ENCODE peak calls at places on chromosomes 3 and 15, in four cellular contexts. One of them, this sample, is unnamed.

GRCh38 chr3:11610044-11610671 is 33.6 kb downstream of the VGLL4 start:
- DNase-seq in posterior cingulate gyrus: no peak
- DNase-seq in foreskin fibroblast: no peak
- DNase-seq in NCI-H446 treated with DMSO at 0.1 percent for 48 hours: no peak
- DNase-seq in this sample: no peak

GRCh38 chr15:40937762-40938529 is 8.8 kb downstream of the DLL4 start:
- DNase-seq in posterior cingulate gyrus: no peak
- DNase-seq in foreskin fibroblast: no peak
- DNase-seq in NCI-H446 treated with DMSO at 0.1 percent for 48 hours: no peak
- DNase-seq in this sample: no peak

GRCh38 chr15:52257734-52258062 is 37.9 kb downstream of the MYO5C start:
- DNase-seq in posterior cingulate gyrus: no peak
- DNase-seq in foreskin fibroblast: no peak
- DNase-seq in NCI-H446 treated with DMSO at 0.1 percent for 48 hours: no peak
- DNase-seq in this sample: no peak

GRCh38 chr3:13016083-13016725 is 57.0 kb downstream of the IQSEC1 start:
- DNase-seq in posterior cingulate gyrus: no peak
- DNase-seq in foreskin fibroblast: no peak
- DNase-seq in NCI-H446 treated with DMSO at 0.1 percent for 48 hours: no peak
- DNase-seq in this sample: peak

GRCh38 chr3:57756528-57757401 is 656 bp downstream of the SLMAP start:
- DNase-seq in posterior cingulate gyrus: peak
- DNase-seq in foreskin fibroblast: peak
- DNase-seq in NCI-H446 treated with DMSO at 0.1 percent for 48 hours: no peak
- DNase-seq in this sample: peak

GRCh38 chr15:69457304-69458280 is 5.0 kb downstream of the RPLP1 start:
- DNase-seq in posterior cingulate gyrus: no peak
- DNase-seq in foreskin fibroblast: no peak
- DNase-seq in NCI-H446 treated with DMSO at 0.1 percent for 48 hours: no peak
- DNase-seq in this sample: no peak

GRCh38 chr3:42509111-42509510 is 6.7 kb downstream of the VIPR1 start:
- DNase-seq in posterior cingulate gyrus: no peak
- DNase-seq in foreskin fibroblast: no peak
- DNase-seq in NCI-H446 treated with DMSO at 0.1 percent for 48 hours: no peak
- DNase-seq in this sample: no peak

GRCh38 chr15:68200016-68200861 is 4.9 kb downstream of the CALML4 start:
- DNase-seq in posterior cingulate gyrus: no peak
- DNase-seq in foreskin fibroblast: no peak
- DNase-seq in NCI-H446 treated with DMSO at 0.1 percent for 48 hours: no peak
- DNase-seq in this sample: no peak

GRCh38 chr3:193869221-193870201 is 266.4 kb upstream of the HES1 start:
- DNase-seq in posterior cingulate gyrus: no peak
- DNase-seq in foreskin fibroblast: peak
- DNase-seq in NCI-H446 treated with DMSO at 0.1 percent for 48 hours: no peak
- DNase-seq in this sample: no peak

GRCh38 chr3:150414273-150414672 is 6.2 kb downstream of the TSC22D2 start:
- DNase-seq in posterior cingulate gyrus: no peak
- DNase-seq in foreskin fibroblast: peak
- DNase-seq in NCI-H446 treated with DMSO at 0.1 percent for 48 hours: no peak
- DNase-seq in this sample: no peak

GRCh38 chr3:111979689-111980025 is 831 bp downstream of the ABHD10 start:
- DNase-seq in posterior cingulate gyrus: no peak
- DNase-seq in foreskin fibroblast: no peak
- DNase-seq in NCI-H446 treated with DMSO at 0.1 percent for 48 hours: peak
- DNase-seq in this sample: no peak

GRCh38 chr15:48090666-48091065 is 30.1 kb upstream of the SLC24A5 start:
- DNase-seq in posterior cingulate gyrus: no peak
- DNase-seq in foreskin fibroblast: no peak
- DNase-seq in NCI-H446 treated with DMSO at 0.1 percent for 48 hours: no peak
- DNase-seq in this sample: no peak

GRCh38 chr15:48856947-48857346 is 21.0 kb upstream of the EID1 start:
- DNase-seq in posterior cingulate gyrus: no peak
- DNase-seq in foreskin fibroblast: no peak
- DNase-seq in NCI-H446 treated with DMSO at 0.1 percent for 48 hours: no peak
- DNase-seq in this sample: no peak

GRCh38 chr3:47586746-47587145 is 8.1 kb upstream of the CSPG5 start:
- DNase-seq in posterior cingulate gyrus: no peak
- DNase-seq in foreskin fibroblast: no peak
- DNase-seq in NCI-H446 treated with DMSO at 0.1 percent for 48 hours: no peak
- DNase-seq in this sample: no peak

GRCh38 chr15:93141373-93141790 is 52.4 kb upstream of the RGMA start:
- DNase-seq in posterior cingulate gyrus: no peak
- DNase-seq in foreskin fibroblast: no peak
- DNase-seq in NCI-H446 treated with DMSO at 0.1 percent for 48 hours: no peak
- DNase-seq in this sample: no peak

GRCh38 chr3:13414040-13414729 is 5.9 kb downstream of the NUP210 start:
- DNase-seq in posterior cingulate gyrus: no peak
- DNase-seq in foreskin fibroblast: no peak
- DNase-seq in NCI-H446 treated with DMSO at 0.1 percent for 48 hours: no peak
- DNase-seq in this sample: peak

GRCh38 chr3:52123106-52123708 is 31.0 kb downstream of the POC1A start:
- DNase-seq in posterior cingulate gyrus: peak
- DNase-seq in foreskin fibroblast: peak
- DNase-seq in NCI-H446 treated with DMSO at 0.1 percent for 48 hours: no peak
- DNase-seq in this sample: peak

GRCh38 chr3:13002398-13003124 is 70.7 kb downstream of the IQSEC1 start:
- DNase-seq in posterior cingulate gyrus: no peak
- DNase-seq in foreskin fibroblast: no peak
- DNase-seq in NCI-H446 treated with DMSO at 0.1 percent for 48 hours: no peak
- DNase-seq in this sample: no peak

GRCh38 chr3:908839-909238 is 184.0 kb upstream of the CNTN6 start:
- DNase-seq in posterior cingulate gyrus: no peak
- DNase-seq in foreskin fibroblast: no peak
- DNase-seq in NCI-H446 treated with DMSO at 0.1 percent for 48 hours: no peak
- DNase-seq in this sample: no peak

GRCh38 chr15:89395461-89395875 is 60.8 kb upstream of the POLG start:
- DNase-seq in posterior cingulate gyrus: no peak
- DNase-seq in foreskin fibroblast: no peak
- DNase-seq in NCI-H446 treated with DMSO at 0.1 percent for 48 hours: no peak
- DNase-seq in this sample: peak

GRCh38 chr3:38084019-38084968 is 45.3 kb downstream of the DLEC1 start:
- DNase-seq in posterior cingulate gyrus: no peak
- DNase-seq in foreskin fibroblast: peak
- DNase-seq in NCI-H446 treated with DMSO at 0.1 percent for 48 hours: no peak
- DNase-seq in this sample: no peak

GRCh38 chr15:57792729-57793449 is 86.4 kb downstream of the POLR2M start:
- DNase-seq in posterior cingulate gyrus: no peak
- DNase-seq in foreskin fibroblast: no peak
- DNase-seq in NCI-H446 treated with DMSO at 0.1 percent for 48 hours: no peak
- DNase-seq in this sample: no peak

GRCh38 chr3:120039642-120040610 is 54.3 kb downstream of the GSK3B start:
- DNase-seq in posterior cingulate gyrus: no peak
- DNase-seq in foreskin fibroblast: no peak
- DNase-seq in NCI-H446 treated with DMSO at 0.1 percent for 48 hours: no peak
- DNase-seq in this sample: no peak

GRCh38 chr3:45690331-45691035 is 1.3 kb downstream of the SACM1L start:
- DNase-seq in posterior cingulate gyrus: no peak
- DNase-seq in foreskin fibroblast: no peak
- DNase-seq in NCI-H446 treated with DMSO at 0.1 percent for 48 hours: peak
- DNase-seq in this sample: no peak

GRCh38 chr15:55546718-55547117 is 38.7 kb upstream of the DNAAF4 start:
- DNase-seq in posterior cingulate gyrus: no peak
- DNase-seq in foreskin fibroblast: no peak
- DNase-seq in NCI-H446 treated with DMSO at 0.1 percent for 48 hours: no peak
- DNase-seq in this sample: no peak

GRCh38 chr3:193780810-193781472 is 187.9 kb downstream of the OPA1 start:
- DNase-seq in posterior cingulate gyrus: peak
- DNase-seq in foreskin fibroblast: peak
- DNase-seq in NCI-H446 treated with DMSO at 0.1 percent for 48 hours: peak
- DNase-seq in this sample: peak

GRCh38 chr3:36653095-36653494 is 111.3 kb downstream of the DCLK3 start:
- DNase-seq in posterior cingulate gyrus: no peak
- DNase-seq in foreskin fibroblast: peak
- DNase-seq in NCI-H446 treated with DMSO at 0.1 percent for 48 hours: no peak
- DNase-seq in this sample: no peak

GRCh38 chr3:110101361-110101760 is 764.0 kb upstream of the DPPA4 start:
- DNase-seq in posterior cingulate gyrus: no peak
- DNase-seq in foreskin fibroblast: no peak
- DNase-seq in NCI-H446 treated with DMSO at 0.1 percent for 48 hours: no peak
- DNase-seq in this sample: no peak

This sample was measured in anterior cingulate cortex.